ENCODE peak calls at places on chromosomes 7 and 10, in nine cellular contexts. Z is ovary, V is cardiac muscle cell, M is IMR-90, K is colonic mucosa, J is adrenal gland, C is AG04450, Y is heart left ventricle, R is left lung. A is an unnamed sample. For H3K9me3, the result is how much of the 10 kb centered on the place peaks cover.

GRCh38 chr10:66239062-66239461 is 686.8 kb upstream of the LRRTM3 start:
- DNase-seq in Z (no peak), V (no peak), M (no peak), K (no peak), J (no peak), C (no peak), Y (no peak), R (no peak), A (no peak)

GRCh38 chr10:30313579-30314376 is 35.3 kb downstream of the MTPAP start:
- DNase-seq in Z (no peak), V (no peak), M (no peak), K (no peak), J (no peak), C (no peak), Y (no peak), R (no peak), A (no peak)

GRCh38 chr10:128716181-128716580 is 590.0 kb upstream of the MKI67 start:
- DNase-seq in Z (no peak), V (no peak), M (no peak), K (no peak), J (no peak), C (no peak), Y (no peak), R (no peak), A (no peak)

GRCh38 chr10:30438016-30438850 is 4.2 kb downstream of the MAP3K8 start:
- DNase-seq in Z (no peak), V (peak), M (peak), K (no peak), J (no peak), C (no peak), Y (no peak), R (no peak), A (no peak)

GRCh38 chr7:48671656-48672055 is 252.7 kb upstream of the CDC14C start:
- DNase-seq in Z (no peak), V (no peak), M (no peak), K (no peak), J (no peak), C (no peak), Y (no peak), R (no peak), A (no peak)

GRCh38 chr7:66503551-66504031 is 125.1 kb upstream of the KCTD7 start:
- DNase-seq in Z (peak), V (no peak), M (no peak), K (no peak), J (peak), C (no peak), Y (no peak), R (no peak), A (no peak)

GRCh38 chr7:134890246-134891240 is 95.8 kb upstream of the AGBL3 start:
- DNase-seq in Z (peak), V (no peak), M (peak), K (no peak), J (peak), C (no peak), Y (peak), R (no peak), A (no peak)

GRCh38 chr7:143735962-143736361 is 21.5 kb downstream of the CTAGE6 start:
- DNase-seq in Z (no peak), V (no peak), M (no peak), K (no peak), J (no peak), C (no peak), Y (no peak), R (no peak), A (no peak)

GRCh38 chr7:45394117-45394708 is 180.0 kb upstream of the ADCY1 start:
- DNase-seq in Z (no peak), V (no peak), M (no peak), K (no peak), J (no peak), C (no peak), Y (no peak), R (no peak), A (no peak)

GRCh38 chr7:152851881-152852417 is 92.4 kb downstream of the ACTR3B start:
- DNase-seq in Z (no peak), V (no peak), M (no peak), K (no peak), J (no peak), C (no peak), Y (no peak), R (no peak), A (no peak)

GRCh38 chr7:123995617-123996326 is 37.1 kb downstream of the TMEM229A start:
- DNase-seq in Z (no peak), V (no peak), M (no peak), K (no peak), J (no peak), C (no peak), Y (no peak), R (no peak), A (no peak)

GRCh38 chr7:101598422-101598957 is 30.6 kb downstream of the MYL10 start:
- DNase-seq in Z (no peak), V (no peak), M (no peak), K (peak), J (no peak), C (no peak), Y (no peak), R (peak), A (peak)

GRCh38 chr7:65912220-65912619 is 39.3 kb downstream of the VKORC1L1 start:
- DNase-seq in Z (no peak), V (no peak), M (no peak), K (no peak), J (no peak), C (no peak), Y (no peak), R (no peak), A (no peak)

GRCh38 chr10:69669408-69669807 is 39.4 kb downstream of the FAM241B start:
- DNase-seq in Z (no peak), V (no peak), M (no peak), K (no peak), J (no peak), C (no peak), Y (no peak), R (no peak), A (no peak)

GRCh38 chr7:100371561-100372171 is 1.6 kb upstream of the PILRA start:
- DNase-seq in Z (no peak), V (no peak), M (no peak), K (no peak), J (no peak), C (no peak), Y (no peak), R (no peak), A (no peak)

GRCh38 chr7:66429498-66430163 is 199.1 kb upstream of the KCTD7 start:
- DNase-seq in Z (no peak), V (no peak), M (no peak), K (no peak), J (no peak), C (no peak), Y (no peak), R (no peak), A (no peak)

GRCh38 chr7:18927134-18927533 is 190.3 kb downstream of the TWIST1 start:
- DNase-seq in Z (no peak), V (no peak), M (peak), K (no peak), J (no peak), C (peak), Y (no peak), R (no peak), A (no peak)

GRCh38 chr7:31373337-31374289 is 33.1 kb upstream of the NEUROD6 start:
- DNase-seq in Z (no peak), V (peak), M (peak), K (peak), J (peak), C (no peak), Y (no peak), R (no peak), A (no peak)

GRCh38 chr10:75652136-75652535 is 220.7 kb downstream of the LRMDA start:
- DNase-seq in Z (no peak), V (no peak), M (no peak), K (no peak), J (no peak), C (no peak), Y (no peak), R (no peak), A (no peak)

GRCh38 chr10:58981051-58981450 is 195.4 kb upstream of the PHYHIPL start:
- DNase-seq in Z (no peak), V (peak), M (no peak), K (no peak), J (no peak), C (no peak), Y (no peak), R (no peak), A (no peak)

GRCh38 chr10:103125323-103126267 is 67.5 kb downstream of the NT5C2 start:
- DNase-seq in Z (no peak), V (no peak), M (peak), K (no peak), J (no peak), C (no peak), Y (no peak), R (no peak), A (no peak)

DNA sequence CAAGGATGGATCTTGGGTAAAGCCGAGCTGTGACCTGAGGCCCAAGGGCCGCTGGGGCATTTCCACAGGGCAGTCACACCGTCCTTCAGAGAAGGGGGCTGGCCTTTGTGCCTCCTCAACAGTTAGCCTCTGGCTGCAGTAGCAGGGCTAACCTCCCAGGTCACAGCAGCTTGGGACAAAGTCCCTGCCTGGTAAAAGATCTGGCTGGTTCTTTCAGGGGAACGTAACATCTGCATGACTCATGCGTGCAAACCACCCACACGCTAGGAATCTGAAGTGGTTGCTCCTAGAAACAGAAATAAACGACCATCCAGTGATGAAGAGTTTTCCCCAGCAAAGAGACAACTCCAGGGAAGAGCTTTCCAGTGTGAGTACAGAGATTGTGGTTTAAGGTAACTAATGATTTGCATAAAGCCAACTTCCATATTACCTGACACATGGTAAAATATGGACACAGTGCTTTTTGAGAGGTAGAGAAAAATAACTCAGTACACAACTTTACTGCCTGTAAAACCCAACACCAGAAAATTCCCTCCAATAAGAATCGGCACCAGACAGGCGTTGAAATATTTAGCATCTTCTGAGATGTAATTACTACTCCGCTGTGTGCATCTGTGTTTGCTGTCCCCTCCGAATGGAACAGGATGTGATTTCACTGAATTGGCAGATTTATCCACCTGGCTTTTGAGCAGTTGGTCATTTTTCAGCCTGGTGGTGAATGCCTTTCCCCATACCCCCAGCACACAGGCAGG is 84.9 kb upstream of the ADRB1 start:
- DNase-seq in Z (no peak), V (no peak), M (peak), K (peak), J (peak), C (peak), Y (no peak), R (peak), A (peak)
- H3K9me3 ChIP-seq in Z (under half), V (under half), M (under half), K (under half), J (under half), C (under half), Y (under half), R (under half), A (under half)

GRCh38 chr7:17613338-17614041 is 315.0 kb downstream of the AHR start:
- DNase-seq in Z (no peak), V (no peak), M (no peak), K (no peak), J (no peak), C (no peak), Y (no peak), R (no peak), A (no peak)

GRCh38 chr7:17611611-17612010 is 313.2 kb downstream of the AHR start:
- DNase-seq in Z (no peak), V (no peak), M (peak), K (no peak), J (no peak), C (no peak), Y (no peak), R (no peak), A (no peak)

DNA sequence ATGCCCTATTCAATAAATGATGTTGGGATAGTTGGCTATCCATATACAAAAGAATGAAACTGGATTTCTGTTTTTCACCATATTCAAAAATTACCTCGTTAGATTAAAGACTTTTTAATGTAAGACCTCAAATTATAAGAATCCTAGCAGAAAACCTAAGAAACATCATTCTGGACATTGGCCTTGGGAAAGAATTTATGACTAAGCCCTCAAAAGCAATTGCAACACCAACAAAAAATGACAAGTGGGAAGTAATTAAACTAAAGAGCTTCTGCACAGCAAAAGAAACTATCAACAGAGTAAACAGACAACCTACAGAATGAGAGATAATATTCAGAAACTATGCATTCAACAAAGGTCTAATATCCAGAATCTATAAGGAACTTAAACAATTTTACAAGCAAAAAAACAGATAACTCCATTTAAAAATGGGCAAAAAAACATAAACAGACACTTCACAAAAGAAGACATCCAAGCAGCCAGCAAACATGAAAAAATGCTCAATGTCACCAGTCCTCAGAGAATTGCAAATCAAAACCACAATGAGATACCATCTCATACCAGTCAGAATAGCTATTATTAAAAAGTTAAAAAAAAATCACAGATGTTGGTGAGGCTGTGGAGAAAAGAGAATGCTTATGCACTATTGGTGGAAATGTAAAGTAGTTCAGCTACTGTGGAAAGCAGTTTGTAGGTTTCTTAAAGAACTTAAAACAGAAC is 309.8 kb downstream of the AHR start:
- DNase-seq in Z (no peak), V (no peak), M (peak), K (no peak), J (no peak), C (no peak), Y (no peak), R (no peak), A (no peak)
- H3K9me3 ChIP-seq in Z (under half), V (under half), M (under half), K (under half), J (under half), C (under half), Y (under half), R (under half), A (under half)

DNA sequence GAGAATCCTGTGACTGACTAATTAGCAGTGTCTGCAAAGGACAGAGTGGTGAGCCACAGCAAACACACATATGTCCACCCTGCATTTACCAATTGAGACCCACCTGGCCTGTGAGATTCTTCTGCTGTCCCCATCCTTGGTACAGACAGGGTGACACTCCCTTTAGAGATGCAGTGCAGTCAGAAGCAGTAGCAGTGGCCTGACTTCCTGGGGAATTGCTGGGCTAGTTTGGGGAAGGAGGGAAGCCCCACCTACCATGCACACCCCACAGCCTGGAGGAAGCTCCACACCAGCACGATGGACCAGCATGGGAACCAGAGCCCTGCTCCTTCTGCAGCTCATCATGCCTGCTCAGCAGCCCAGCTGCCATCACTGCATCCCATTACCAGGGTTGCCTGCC is 924.9 kb upstream of the ZNF722 start:
- DNase-seq in Z (no peak), V (no peak), M (no peak), K (no peak), J (no peak), C (no peak), Y (no peak), R (no peak), A (no peak)
- H3K9me3 ChIP-seq in Z (under half), V (under half), M (under half), K (under half), J (under half), C (half or more), Y (under half), R (half or more), A (under half)

GRCh38 chr7:158272509-158273137 is 315.0 kb downstream of the PTPRN2 start:
- DNase-seq in Z (no peak), V (no peak), M (no peak), K (no peak), J (no peak), C (no peak), Y (peak), R (peak), A (no peak)
- H3K9me3 ChIP-seq in Z (under half), V (under half), M (half or more), K (under half), J (under half), C (half or more), Y (under half), R (under half), A (under half)